ENCODE peak calls at places on chromosomes 5 and 9, in four cellular contexts. F is breast epithelium, E is EL, K is kidney epithelial cell. D is an unnamed sample.

GRCh38 chr5:172903790-172904189 is 55.4 kb upstream of the RPL26L1 start:
- DNase-seq in K (peak), E (peak), F (peak), D (peak)

GRCh38 chr9:137492464-137493162 is 33.5 kb upstream of the NSMF start:
- DNase-seq in F (no peak), K (no peak), E (no peak), D (no peak)

GRCh38 chr5:147727200-147727599 is 55.3 kb downstream of the JAKMIP2 start:
- DNase-seq in E (no peak), F (no peak), K (no peak), D (no peak)

GRCh38 chr9:6782981-6783380 is 25.2 kb downstream of the KDM4C start:
- DNase-seq in F (no peak), K (no peak), E (no peak), D (peak)

GRCh38 chr5:173671121-173671949 is 54.9 kb upstream of the BOD1 start:
- DNase-seq in K (no peak), E (peak), F (peak), D (peak)

GRCh38 chr5:144144956-144145751 is 25.3 kb downstream of the YIPF5 start:
- DNase-seq in E (no peak), F (no peak), K (no peak), D (no peak)

GRCh38 chr9:35518212-35518917 is 28.5 kb downstream of the RUSC2 start:
- DNase-seq in F (peak), E (peak), K (peak), D (peak)

GRCh38 chr9:16337322-16338029 is 533.0 kb downstream of the BNC2 start:
- DNase-seq in E (peak), K (peak), F (no peak), D (peak)

D was measured in retinal pigment epithelial cell.